ENCODE peak calls at places on chromosomes 4 and X, in eight cellular contexts. One of them, this sample, is unnamed.

GRCh38 chr4:70705146-70705855 is 16.5 kb upstream of the RUFY3 start:
- DNase-seq in tibial nerve: peak
- DNase-seq in HepG2: peak
- DNase-seq in A549: peak
- DNase-seq in suprapubic skin: peak
- DNase-seq in sigmoid colon: peak
- DNase-seq in SK-N-SH: peak
- DNase-seq in K562: peak
- DNase-seq in this sample: peak

GRCh38 chr4:153595894-153596601 is 88.0 kb upstream of the TLR2 start:
- DNase-seq in SK-N-SH: no peak
- DNase-seq in suprapubic skin: no peak
- DNase-seq in tibial nerve: no peak
- DNase-seq in sigmoid colon: no peak
- DNase-seq in HepG2: no peak
- DNase-seq in K562: no peak
- DNase-seq in A549: no peak
- DNase-seq in this sample: no peak

GRCh38 chrX:155056877-155057792 is 13.8 kb downstream of the CMC4 start:
- DNase-seq in sigmoid colon: peak
- DNase-seq in SK-N-SH: peak
- DNase-seq in tibial nerve: peak
- DNase-seq in A549: peak
- DNase-seq in HepG2: peak
- DNase-seq in K562: peak
- DNase-seq in suprapubic skin: peak
- DNase-seq in this sample: peak

GRCh38 chr4:161496-162284 is 37.4 kb downstream of the ZNF718 start:
- DNase-seq in SK-N-SH: no peak
- DNase-seq in suprapubic skin: no peak
- DNase-seq in K562: no peak
- DNase-seq in sigmoid colon: no peak
- DNase-seq in HepG2: no peak
- DNase-seq in tibial nerve: no peak
- DNase-seq in A549: peak
- DNase-seq in this sample: no peak

GRCh38 chr4:146159384-146160058 is 16.0 kb upstream of the LSM6 start:
- DNase-seq in sigmoid colon: no peak
- DNase-seq in K562: no peak
- DNase-seq in suprapubic skin: no peak
- DNase-seq in tibial nerve: no peak
- DNase-seq in HepG2: no peak
- DNase-seq in A549: no peak
- DNase-seq in SK-N-SH: no peak
- DNase-seq in this sample: no peak

GRCh38 chr4:145061325-145061920 is 36.6 kb downstream of the ANAPC10 start:
- DNase-seq in SK-N-SH: peak
- DNase-seq in A549: peak
- DNase-seq in tibial nerve: no peak
- DNase-seq in sigmoid colon: no peak
- DNase-seq in K562: peak
- DNase-seq in suprapubic skin: no peak
- DNase-seq in HepG2: peak
- DNase-seq in this sample: no peak

GRCh38 chr4:52028970-52029369 is 8.8 kb upstream of the LRRC66 start:
- DNase-seq in K562: no peak
- DNase-seq in A549: peak
- DNase-seq in suprapubic skin: no peak
- DNase-seq in SK-N-SH: no peak
- DNase-seq in tibial nerve: no peak
- DNase-seq in HepG2: no peak
- DNase-seq in sigmoid colon: no peak
- DNase-seq in this sample: no peak

GRCh38 chrX:95536661-95537060 is 1148.0 kb upstream of the DIAPH2 start:
- DNase-seq in HepG2: no peak
- DNase-seq in suprapubic skin: no peak
- DNase-seq in SK-N-SH: no peak
- DNase-seq in sigmoid colon: no peak
- DNase-seq in tibial nerve: no peak
- DNase-seq in K562: no peak
- DNase-seq in A549: no peak
- DNase-seq in this sample: no peak

GRCh38 chrX:22520128-22520828 is 247.6 kb downstream of the CBLL2 start:
- DNase-seq in suprapubic skin: no peak
- DNase-seq in HepG2: no peak
- DNase-seq in sigmoid colon: no peak
- DNase-seq in A549: no peak
- DNase-seq in K562: no peak
- DNase-seq in SK-N-SH: no peak
- DNase-seq in tibial nerve: no peak
- DNase-seq in this sample: no peak

GRCh38 chr4:187006189-187006618 is 282.5 kb upstream of the FAT1 start:
- DNase-seq in suprapubic skin: no peak
- DNase-seq in HepG2: no peak
- DNase-seq in tibial nerve: no peak
- DNase-seq in sigmoid colon: no peak
- DNase-seq in K562: no peak
- DNase-seq in A549: no peak
- DNase-seq in SK-N-SH: no peak
- DNase-seq in this sample: no peak

GRCh38 chr4:76989391-76990061 is 40.0 kb downstream of the SEPTIN11 start:
- DNase-seq in HepG2: no peak
- DNase-seq in sigmoid colon: no peak
- DNase-seq in K562: no peak
- DNase-seq in A549: no peak
- DNase-seq in suprapubic skin: no peak
- DNase-seq in SK-N-SH: no peak
- DNase-seq in tibial nerve: no peak
- DNase-seq in this sample: no peak

GRCh38 chr4:142411993-142412392 is 434.1 kb downstream of the INPP4B start:
- DNase-seq in SK-N-SH: no peak
- DNase-seq in suprapubic skin: no peak
- DNase-seq in sigmoid colon: no peak
- DNase-seq in tibial nerve: no peak
- DNase-seq in K562: no peak
- DNase-seq in A549: no peak
- DNase-seq in HepG2: no peak
- DNase-seq in this sample: no peak

GRCh38 chrX:140343226-140343873 is 161.5 kb downstream of the SOX3 start:
- DNase-seq in A549: no peak
- DNase-seq in tibial nerve: no peak
- DNase-seq in suprapubic skin: no peak
- DNase-seq in sigmoid colon: no peak
- DNase-seq in HepG2: no peak
- DNase-seq in SK-N-SH: no peak
- DNase-seq in K562: no peak
- DNase-seq in this sample: no peak

GRCh38 chrX:30804462-30804861 is 84.6 kb downstream of the TAB3 start:
- DNase-seq in HepG2: no peak
- DNase-seq in tibial nerve: no peak
- DNase-seq in SK-N-SH: no peak
- DNase-seq in sigmoid colon: no peak
- DNase-seq in A549: no peak
- DNase-seq in suprapubic skin: peak
- DNase-seq in K562: no peak
- DNase-seq in this sample: no peak

GRCh38 chr4:98556451-98556850 is 102.0 kb downstream of the TSPAN5 start:
- DNase-seq in suprapubic skin: no peak
- DNase-seq in K562: no peak
- DNase-seq in A549: no peak
- DNase-seq in sigmoid colon: no peak
- DNase-seq in HepG2: no peak
- DNase-seq in tibial nerve: no peak
- DNase-seq in SK-N-SH: no peak
- DNase-seq in this sample: no peak

DNA sequence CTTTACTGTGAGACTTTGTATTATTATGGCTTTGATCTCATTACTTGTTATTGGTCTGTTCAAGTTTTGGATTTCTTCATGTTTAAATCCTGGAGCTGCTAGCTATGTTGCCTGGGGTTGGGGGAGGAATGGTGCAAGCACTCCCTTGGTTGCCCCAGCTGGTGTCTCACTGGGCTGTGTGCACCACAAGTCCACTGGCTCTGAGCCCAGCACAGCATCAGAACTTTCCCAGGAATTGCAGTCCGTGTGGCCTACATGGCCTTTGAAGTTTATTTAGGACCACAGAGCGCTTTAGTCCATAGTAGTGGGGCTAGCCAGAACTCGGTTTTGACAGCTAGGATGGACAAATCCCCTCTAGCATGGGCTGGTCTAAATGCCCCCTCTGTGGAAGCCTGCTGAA is 278.8 kb upstream of the RPS6KA3 start:
- DNase-seq in tibial nerve: no peak
- DNase-seq in A549: no peak
- DNase-seq in HepG2: no peak
- DNase-seq in sigmoid colon: no peak
- DNase-seq in suprapubic skin: no peak
- DNase-seq in K562: no peak
- DNase-seq in SK-N-SH: no peak
- DNase-seq in this sample: no peak
- TF ChIP-seq CTCF in tibial nerve: no peak
- TF ChIP-seq CTCF in A549: no peak
- TF ChIP-seq CTCF in HepG2: no peak
- TF ChIP-seq CTCF in sigmoid colon: no peak
- TF ChIP-seq CTCF in suprapubic skin: no peak
- TF ChIP-seq CTCF in K562: no peak
- TF ChIP-seq CTCF in SK-N-SH: no peak
- TF ChIP-seq CTCF in this sample: no peak

GRCh38 chrX:123920065-123920785 is 41.3 kb upstream of the STAG2 start:
- DNase-seq in sigmoid colon: no peak
- DNase-seq in SK-N-SH: no peak
- DNase-seq in tibial nerve: no peak
- DNase-seq in suprapubic skin: no peak
- DNase-seq in HepG2: no peak
- DNase-seq in A549: peak
- DNase-seq in K562: no peak
- DNase-seq in this sample: no peak
- TF ChIP-seq EP300 in sigmoid colon: no peak
- TF ChIP-seq EP300 in SK-N-SH: no peak
- TF ChIP-seq EP300 in tibial nerve: no peak
- TF ChIP-seq EP300 in suprapubic skin: no peak
- TF ChIP-seq EP300 in HepG2: no peak
- TF ChIP-seq EP300 in A549: no peak
- TF ChIP-seq EP300 in K562: no peak
- TF ChIP-seq EP300 in this sample: no peak

GRCh38 chrX:53631156-53631555 is 55.4 kb downstream of the HUWE1 start:
- DNase-seq in A549: no peak
- DNase-seq in suprapubic skin: no peak
- DNase-seq in HepG2: no peak
- DNase-seq in SK-N-SH: no peak
- DNase-seq in K562: no peak
- DNase-seq in sigmoid colon: no peak
- DNase-seq in tibial nerve: no peak
- DNase-seq in this sample: no peak
- TF ChIP-seq CTCF in A549: no peak
- TF ChIP-seq CTCF in suprapubic skin: no peak
- TF ChIP-seq CTCF in HepG2: no peak
- TF ChIP-seq CTCF in SK-N-SH: no peak
- TF ChIP-seq CTCF in K562: no peak
- TF ChIP-seq CTCF in sigmoid colon: no peak
- TF ChIP-seq CTCF in tibial nerve: no peak
- TF ChIP-seq CTCF in this sample: no peak

DNA sequence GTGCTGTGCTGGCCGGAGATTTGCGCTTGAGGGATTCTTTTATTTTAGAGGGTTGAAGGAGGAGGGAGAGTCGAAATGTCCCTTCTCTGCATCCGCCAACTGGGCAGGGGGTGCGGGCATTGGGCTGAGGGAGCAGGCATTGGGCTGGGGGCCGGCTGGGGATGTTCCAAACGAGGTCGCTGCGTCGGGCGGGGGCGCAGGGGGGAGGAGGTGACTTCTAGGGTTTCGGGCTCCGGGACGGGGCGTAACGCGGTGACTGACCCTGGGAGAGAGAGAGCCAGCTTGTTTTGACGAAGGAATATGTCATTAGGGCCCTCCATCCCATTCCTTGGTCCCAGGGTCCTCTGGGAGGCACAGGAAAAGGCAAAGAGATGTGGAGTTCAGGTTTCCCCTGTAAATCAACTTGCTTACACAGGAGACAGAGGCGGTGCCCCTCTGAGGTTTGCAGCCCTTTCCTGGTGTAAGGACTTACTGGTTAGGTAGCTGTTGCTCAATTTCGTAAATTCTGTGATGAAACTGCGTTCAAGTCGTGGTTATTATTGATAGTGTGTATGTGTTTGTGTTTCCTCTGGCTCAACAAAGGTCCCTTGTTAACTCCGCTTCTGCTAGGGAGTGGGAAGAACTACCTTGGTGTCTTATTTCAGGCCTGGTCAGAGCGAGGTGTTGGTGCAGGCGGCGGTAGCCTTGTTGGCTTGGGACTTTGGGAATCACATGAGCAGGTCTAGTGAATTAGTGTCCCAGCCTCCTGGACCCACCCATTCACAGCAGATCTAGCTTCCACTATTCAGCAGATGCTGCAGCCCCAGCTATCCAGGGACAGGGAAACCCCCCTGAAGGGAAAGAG is 716 bp downstream of the FHIP1A start:
- DNase-seq in suprapubic skin: peak
- DNase-seq in tibial nerve: no peak
- DNase-seq in SK-N-SH: peak
- DNase-seq in HepG2: peak
- DNase-seq in sigmoid colon: peak
- DNase-seq in K562: peak
- DNase-seq in A549: no peak
- DNase-seq in this sample: peak
- TF ChIP-seq EP300 in suprapubic skin: no peak
- TF ChIP-seq EP300 in tibial nerve: no peak
- TF ChIP-seq EP300 in SK-N-SH: no peak
- TF ChIP-seq EP300 in HepG2: peak
- TF ChIP-seq EP300 in sigmoid colon: no peak
- TF ChIP-seq EP300 in K562: no peak
- TF ChIP-seq EP300 in A549: no peak
- TF ChIP-seq EP300 in this sample: no peak

GRCh38 chr4:123398803-123399637 is 2.4 kb downstream of the SPRY1 start:
- DNase-seq in HepG2: peak
- DNase-seq in A549: peak
- DNase-seq in suprapubic skin: peak
- DNase-seq in K562: no peak
- DNase-seq in SK-N-SH: peak
- DNase-seq in tibial nerve: peak
- DNase-seq in sigmoid colon: peak
- DNase-seq in this sample: peak
- TF ChIP-seq CTCF in HepG2: peak
- TF ChIP-seq CTCF in A549: peak
- TF ChIP-seq CTCF in suprapubic skin: no peak
- TF ChIP-seq CTCF in K562: no peak
- TF ChIP-seq CTCF in SK-N-SH: peak
- TF ChIP-seq CTCF in tibial nerve: no peak
- TF ChIP-seq CTCF in sigmoid colon: no peak
- TF ChIP-seq CTCF in this sample: peak

DNA sequence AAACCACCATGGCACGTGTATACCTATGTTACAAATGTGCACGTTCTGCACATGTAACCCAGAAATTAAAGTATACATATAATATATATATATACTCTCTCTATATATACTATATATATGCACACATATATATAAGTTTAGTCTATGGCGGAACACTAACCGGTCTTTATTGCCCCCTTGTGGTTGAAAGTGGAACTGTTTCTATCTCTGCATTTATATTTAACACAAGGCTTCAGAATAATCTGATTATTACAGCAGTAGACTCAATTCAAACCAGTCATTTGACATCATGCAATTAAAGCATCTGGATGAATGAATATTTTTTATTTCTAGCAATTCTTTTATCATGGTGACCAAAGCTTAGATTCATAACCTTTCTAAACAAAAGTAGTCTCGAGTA is 14.6 kb downstream of the RAB9B start:
- DNase-seq in suprapubic skin: no peak
- DNase-seq in HepG2: peak
- DNase-seq in A549: peak
- DNase-seq in K562: peak
- DNase-seq in SK-N-SH: peak
- DNase-seq in tibial nerve: peak
- DNase-seq in sigmoid colon: no peak
- DNase-seq in this sample: no peak
- TF ChIP-seq EP300 in suprapubic skin: no peak
- TF ChIP-seq EP300 in HepG2: no peak
- TF ChIP-seq EP300 in A549: no peak
- TF ChIP-seq EP300 in K562: no peak
- TF ChIP-seq EP300 in SK-N-SH: no peak
- TF ChIP-seq EP300 in tibial nerve: no peak
- TF ChIP-seq EP300 in sigmoid colon: no peak
- TF ChIP-seq EP300 in this sample: no peak